ENCODE peak calls at places on chromosomes 12 and 14, in ten cellular contexts. Y is activated naive CD8-positive, alpha-beta T cell treated with anti-CD3 and anti-CD28 coated beads for 36 hours; P is endothelial cell; O is NCI-H1105 treated with DMSO at 0.1 percent for 48 hours; S is effector memory CD8-positive, alpha-beta T cell; L is activated effector memory CD4-positive, alpha-beta T cell treated with anti-CD3 and anti-CD28 coated beads, Interleukin-2, amount 50 U/mL, for 16 hours; T is naive thymus-derived CD4-positive, alpha-beta T cell; C is Caki2; D is K562; B is T-helper 1 cell. U is an unnamed sample.

GRCh38 chr14:55752580-55753365 is 172.8 kb downstream of the KTN1 start:
- DNase-seq in L (no peak), T (no peak), S (no peak), B (no peak), D (no peak), O (peak), C (peak), Y (no peak), P (no peak), U (no peak)

GRCh38 chr12:31833541-31833840 is 104.7 kb upstream of the AMN1 start:
- DNase-seq in B (no peak), L (no peak), C (no peak), D (no peak), T (no peak), Y (no peak), O (no peak), P (no peak), S (no peak), U (no peak)

GRCh38 chr12:17148706-17149105 is 542.7 kb upstream of the LMO3 start:
- DNase-seq in T (no peak), L (no peak), S (no peak), O (no peak), D (no peak), P (no peak), B (no peak), Y (no peak), C (no peak), U (no peak)

GRCh38 chr12:32062841-32063240 is 43.8 kb upstream of the BICD1 start:
- DNase-seq in D (no peak), L (no peak), C (no peak), T (no peak), Y (no peak), B (no peak), S (no peak), P (no peak), O (no peak), U (no peak)

GRCh38 chr14:99971929-99972747 is 93.1 kb upstream of the EVL start:
- DNase-seq in T (peak), C (no peak), L (peak), Y (peak), D (peak), B (no peak), S (no peak), P (peak), O (peak), U (peak)

GRCh38 chr14:103512701-103513611 is 9.7 kb downstream of the CKB start:
- DNase-seq in D (no peak), O (peak), T (no peak), S (no peak), L (peak), B (no peak), Y (no peak), C (no peak), P (no peak), U (no peak)

GRCh38 chr12:104137175-104137901 is 672 bp downstream of the NFYB start:
- DNase-seq in C (peak), D (peak), L (peak), Y (peak), S (peak), O (peak), B (peak), P (peak), T (peak), U (peak)

GRCh38 chr12:50572760-50573159 is 68.0 kb downstream of the DIP2B start:
- DNase-seq in Y (no peak), B (no peak), O (no peak), C (no peak), L (no peak), D (no peak), P (no peak), T (no peak), S (no peak), U (no peak)

U was measured in D341Med.